ENCODE peak calls at places on chromosomes 13 and 19, in five cellular contexts. O is K562, M is SK-N-SH, S is GM12878, Z is HepG2. G is an unnamed sample.

GRCh38 chr19:5017235-5017634 is 48.3 kb downstream of the KDM4B start:
- DNase-seq in M (no peak), O (no peak), S (no peak), Z (no peak), G (no peak)

GRCh38 chr13:98843482-98843877 is 91.0 kb upstream of the SLC15A1 start:
- DNase-seq in O (no peak), M (no peak), Z (no peak), S (no peak), G (no peak)

GRCh38 chr13:106566682-106567420 is 1.1 kb downstream of the ARGLU1 start:
- DNase-seq in O (no peak), S (no peak), Z (peak), M (peak), G (peak)

GRCh38 chr19:8115805-8116396 is 33.5 kb downstream of the FBN3 start:
- DNase-seq in M (no peak), Z (no peak), S (no peak), O (no peak), G (no peak)

GRCh38 chr13:110132178-110132975 is 174.6 kb downstream of the COL4A1 start:
- DNase-seq in O (no peak), M (peak), S (no peak), Z (no peak), G (no peak)

GRCh38 chr19:33507021-33507956 is 14.3 kb downstream of the PEPD start:
- DNase-seq in O (no peak), S (no peak), Z (no peak), M (peak), G (no peak)

GRCh38 chr13:95505265-95505664 is 47.3 kb upstream of the CLDN10 start:
- DNase-seq in S (no peak), O (no peak), Z (no peak), M (no peak), G (no peak)

GRCh38 chr13:110042253-110042652 is 255.9 kb upstream of the IRS2 start:
- DNase-seq in O (no peak), S (no peak), M (no peak), Z (no peak), G (no peak)

GRCh38 chr19:13999085-13999484 is 7.0 kb downstream of the RFX1 start:
- DNase-seq in O (no peak), S (no peak), Z (no peak), M (no peak), G (no peak)

GRCh38 chr19:17784201-17785008 is 10.5 kb upstream of the B3GNT3 start:
- DNase-seq in M (peak), O (peak), S (no peak), Z (peak), G (peak)

GRCh38 chr13:91381371-91381770 is 17.1 kb upstream of the GPC5 start:
- DNase-seq in M (peak), Z (no peak), O (no peak), S (no peak), G (no peak)

GRCh38 chr19:51944798-51945552 is 17.7 kb downstream of the ZNF613 start:
- DNase-seq in O (no peak), M (no peak), S (no peak), Z (no peak), G (no peak)

GRCh38 chr13:64480648-64481047 is 2749.5 kb downstream of the PCDH9 start:
- DNase-seq in M (no peak), Z (no peak), S (no peak), O (no peak), G (no peak)

GRCh38 chr19:46603752-46604241 is 2.7 kb downstream of the CALM3 start:
- DNase-seq in O (peak), M (peak), S (no peak), Z (no peak), G (no peak)
- H3K27ac ChIP-seq in O (no peak), M (peak), S (peak), Z (peak), G (no peak)

DNA sequence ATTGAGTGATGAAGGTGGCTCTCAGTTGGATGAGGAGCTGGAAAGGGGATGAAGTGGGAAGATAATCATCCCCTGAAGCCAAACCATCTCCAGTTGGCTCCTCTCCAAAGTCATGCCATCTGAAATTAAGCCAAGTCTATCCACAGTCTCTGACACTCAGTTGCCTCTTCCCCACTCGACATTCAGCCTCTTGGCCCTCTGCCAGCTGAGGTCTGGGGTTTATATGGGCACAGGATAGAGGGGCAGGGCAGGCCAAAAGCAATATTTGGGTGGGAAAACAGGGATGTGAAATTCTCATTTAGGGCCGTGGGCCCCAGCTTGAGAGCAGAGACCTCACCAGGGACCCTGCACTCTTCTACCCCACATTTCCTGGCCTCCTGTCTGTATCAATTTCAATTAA is 85.9 kb downstream of the SLITRK1 start:
- DNase-seq in Z (no peak), S (no peak), M (no peak), O (no peak), G (no peak)
- TF ChIP-seq REST in Z (no peak), S (no peak), M (no peak), O (no peak), G (no peak)

DNA sequence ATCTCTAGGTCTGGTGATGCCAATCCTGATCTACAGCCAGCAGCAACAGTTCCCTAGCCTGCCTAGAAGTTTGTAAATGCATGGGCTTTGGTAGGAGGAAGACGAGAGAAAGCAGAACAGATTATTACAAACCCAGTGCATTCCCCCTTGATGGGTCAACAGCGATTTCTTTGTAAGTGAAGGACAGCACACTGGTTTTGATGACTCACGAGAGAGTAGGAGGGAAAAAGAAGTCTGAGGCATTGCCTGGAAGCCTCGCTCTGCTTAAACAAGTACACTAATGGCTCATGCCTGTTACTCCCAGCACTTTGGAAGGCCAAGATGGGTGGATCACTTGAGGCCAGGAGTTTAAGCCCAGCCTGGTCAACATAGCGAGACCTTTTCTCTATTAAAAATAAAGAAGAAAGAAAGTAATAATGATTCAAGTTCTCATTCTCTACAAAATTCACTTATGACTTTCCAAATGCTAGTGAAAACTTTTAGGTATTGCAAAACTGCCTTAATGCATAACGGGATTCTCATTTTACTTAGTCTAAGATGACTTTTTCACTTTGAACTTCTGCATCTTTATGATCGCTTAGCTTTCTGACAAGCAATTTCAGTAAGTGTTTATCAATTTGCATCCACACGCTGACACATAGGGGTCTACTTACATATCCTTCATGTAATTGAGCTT is 47.7 kb upstream of the USPL1 start:
- DNase-seq in M (no peak), Z (peak), S (no peak), O (peak), G (no peak)
- TF ChIP-seq GABPA in M (no peak), Z (no peak), S (no peak), O (no peak), G (no peak)

GRCh38 chr19:10752237-10752912 is 34.5 kb downstream of the DNM2 start:
- DNase-seq in O (no peak), Z (no peak), S (no peak), M (no peak), G (no peak)
- H3K27ac ChIP-seq in O (peak), Z (no peak), S (no peak), M (no peak), G (no peak)

DNA sequence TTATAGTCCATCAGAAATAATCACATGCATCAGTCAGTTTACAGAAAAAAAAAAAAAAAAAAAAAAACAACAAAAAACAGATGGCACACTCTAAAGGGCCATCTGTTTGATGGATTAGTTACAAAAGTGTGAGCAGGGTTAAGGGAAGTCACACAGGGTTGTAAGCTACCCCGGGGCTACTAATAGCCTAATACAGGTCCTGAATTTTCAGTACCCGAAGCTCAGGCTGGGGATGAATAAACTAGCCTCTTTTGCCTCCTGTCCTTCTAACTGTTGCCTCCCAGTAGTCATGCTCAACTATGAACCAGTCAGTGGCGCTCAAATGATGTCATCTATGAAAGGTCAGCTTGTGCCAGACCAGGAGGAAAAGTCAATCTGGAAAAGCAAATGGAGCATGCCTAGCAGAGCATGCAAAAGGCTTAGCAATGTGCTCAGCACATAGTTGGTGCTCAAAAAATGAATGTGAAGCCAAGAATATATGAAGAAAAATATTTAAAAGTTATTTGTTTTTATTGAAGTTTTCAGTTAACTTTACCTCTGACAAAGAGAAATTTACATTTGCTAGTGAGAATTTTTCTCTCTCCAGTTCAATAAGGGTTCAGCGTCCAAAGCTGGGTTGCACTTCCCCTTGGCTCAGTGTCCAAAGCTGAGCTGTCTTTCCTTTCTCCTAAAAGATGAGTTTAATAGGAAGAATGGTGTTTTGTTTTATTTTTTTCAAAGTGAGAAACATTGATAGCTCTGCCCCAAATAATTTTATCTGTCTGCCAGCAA is 30.9 kb upstream of the LRCH1 start:
- DNase-seq in S (no peak), M (peak), Z (no peak), O (no peak), G (no peak)
- TF ChIP-seq REST in S (no peak), M (no peak), Z (no peak), O (no peak), G (no peak)